ENCODE peak calls at places on chromosomes 2 and 18, in six cellular contexts. W, P, U, K, R and B are unnamed samples.

GRCh38 chr18:8348051-8348450 is 261.2 kb upstream of the RAB12 start:
- DNase-seq in W (no peak), P (no peak), U (no peak), K (no peak), R (no peak), B (no peak)

GRCh38 chr2:230899786-230900185 is 25.3 kb downstream of the GPR55 start:
- DNase-seq in W (no peak), P (no peak), U (peak), K (no peak), R (no peak), B (no peak)

GRCh38 chr18:6683112-6683876 is 46.2 kb upstream of the ARHGAP28 start:
- DNase-seq in W (no peak), P (no peak), U (no peak), K (no peak), R (no peak), B (no peak)

GRCh38 chr2:60589093-60589492 is 35.6 kb upstream of the BCL11A start:
- DNase-seq in W (no peak), P (no peak), U (no peak), K (no peak), R (no peak), B (no peak)

GRCh38 chr2:33051586-33052385 is 105.0 kb downstream of the LTBP1 start:
- DNase-seq in W (no peak), P (no peak), U (peak), K (no peak), R (no peak), B (no peak)

GRCh38 chr18:50819027-50819726 is 639 bp downstream of the MRO start:
- DNase-seq in W (peak), P (no peak), U (peak), K (no peak), R (peak), B (no peak)

GRCh38 chr18:76955529-76956170 is 133.3 kb downstream of the ZNF236 start:
- DNase-seq in W (no peak), P (no peak), U (no peak), K (no peak), R (no peak), B (no peak)

GRCh38 chr2:199442173-199442572 is 15.6 kb downstream of the SATB2 start:
- DNase-seq in W (no peak), P (no peak), U (no peak), K (no peak), R (no peak), B (no peak)

GRCh38 chr2:221075203-221075602 is 496.9 kb downstream of the EPHA4 start:
- DNase-seq in W (no peak), P (no peak), U (peak), K (no peak), R (no peak), B (no peak)

GRCh38 chr18:32303400-32303799 is 113.6 kb downstream of the MEP1B start:
- DNase-seq in W (no peak), P (no peak), U (no peak), K (no peak), R (no peak), B (no peak)

GRCh38 chr18:32891797-32892196 is 119.0 kb upstream of the KLHL14 start:
- DNase-seq in W (no peak), P (no peak), U (no peak), K (no peak), R (no peak), B (no peak)

GRCh38 chr2:127045792-127046501 is 61.0 kb downstream of the BIN1 start:
- DNase-seq in W (peak), P (no peak), U (peak), K (no peak), R (no peak), B (no peak)

GRCh38 chr18:79512461-79513380 is 117.0 kb downstream of the NFATC1 start:
- DNase-seq in W (peak), P (no peak), U (no peak), K (peak), R (peak), B (no peak)

GRCh38 chr2:26516246-26516645 is 38.3 kb upstream of the OTOF start:
- DNase-seq in W (peak), P (no peak), U (no peak), K (no peak), R (no peak), B (no peak)

GRCh38 chr2:29123584-29124349 is 8.6 kb downstream of the CLIP4 start:
- DNase-seq in W (no peak), P (no peak), U (peak), K (peak), R (no peak), B (no peak)

GRCh38 chr2:215431290-215431689 is 4.6 kb downstream of the FN1 start:
- DNase-seq in W (no peak), P (no peak), U (peak), K (no peak), R (no peak), B (no peak)

GRCh38 chr2:9846554-9846953 is 3.3 kb downstream of the TAF1B start:
- DNase-seq in W (no peak), P (no peak), U (peak), K (no peak), R (no peak), B (no peak)

GRCh38 chr2:120959426-120959825 is 223.8 kb downstream of the GLI2 start:
- DNase-seq in W (no peak), P (no peak), U (no peak), K (no peak), R (peak), B (no peak)

GRCh38 chr2:217877866-217878265 is 124.9 kb downstream of the TNS1 start:
- DNase-seq in W (no peak), P (no peak), U (no peak), K (no peak), R (no peak), B (no peak)

GRCh38 chr2:49480520-49480919 is 326.2 kb upstream of the FSHR start:
- DNase-seq in W (no peak), P (no peak), U (no peak), K (no peak), R (no peak), B (no peak)

GRCh38 chr2:237154894-237155851 is 69.5 kb downstream of the COPS8 start:
- DNase-seq in W (peak), P (no peak), U (no peak), K (no peak), R (no peak), B (no peak)

GRCh38 chr2:32161296-32161695 is 4.4 kb upstream of the SLC30A6 start:
- DNase-seq in W (no peak), P (no peak), U (no peak), K (no peak), R (no peak), B (no peak)

GRCh38 chr2:220188031-220188430 is 560.6 kb downstream of the SLC4A3 start:
- DNase-seq in W (no peak), P (no peak), U (peak), K (no peak), R (no peak), B (no peak)

GRCh38 chr2:85560812-85561279 is 447 bp downstream of the GGCX start:
- DNase-seq in W (no peak), P (no peak), U (peak), K (no peak), R (no peak), B (no peak)

GRCh38 chr2:133599211-133599610 is 30.9 kb upstream of the NCKAP5 start:
- DNase-seq in W (no peak), P (no peak), U (no peak), K (no peak), R (no peak), B (no peak)

GRCh38 chr2:132664096-132664495 is 5.9 kb downstream of the LYPD1 start:
- DNase-seq in W (no peak), P (no peak), U (no peak), K (no peak), R (no peak), B (no peak)

GRCh38 chr2:228059735-228060134 is 121.8 kb downstream of the SPHKAP start:
- DNase-seq in W (no peak), P (no peak), U (no peak), K (no peak), R (no peak), B (no peak)

GRCh38 chr2:217790195-217790594 is 212.6 kb downstream of the TNS1 start:
- DNase-seq in W (peak), P (no peak), U (no peak), K (no peak), R (no peak), B (no peak)

GRCh38 chr2:8572712-8573233 is 109.1 kb upstream of the ID2 start:
- DNase-seq in W (no peak), P (no peak), U (no peak), K (no peak), R (peak), B (no peak)
- H3K27ac ChIP-seq in W (no peak), P (no peak), U (no peak), K (no peak), R (no peak), B (no peak)

GRCh38 chr2:149858916-149859634 is 271.5 kb upstream of the MMADHC start:
- DNase-seq in W (no peak), P (no peak), U (peak), K (no peak), R (no peak), B (no peak)
- H3K4me3 ChIP-seq in W (no peak), P (no peak), U (peak), K (no peak), R (no peak), B (no peak)

GRCh38 chr2:105777071-105777482 is 32.4 kb downstream of the NCK2 start:
- DNase-seq in W (no peak), P (no peak), U (no peak), K (no peak), R (no peak), B (no peak)

GRCh38 chr2:105777506-105778343 is 33.0 kb downstream of the NCK2 start:
- DNase-seq in W (no peak), P (no peak), U (no peak), K (no peak), R (no peak), B (no peak)

GRCh38 chr2:105774781-105775337 is 30.1 kb downstream of the NCK2 start:
- DNase-seq in W (no peak), P (no peak), U (no peak), K (no peak), R (no peak), B (no peak)

GRCh38 chr2:105775809-105776559 is 31.3 kb downstream of the NCK2 start:
- DNase-seq in W (peak), P (no peak), U (no peak), K (no peak), R (no peak), B (no peak)

GRCh38 chr2:105776560-105776928 is 31.8 kb downstream of the NCK2 start:
- DNase-seq in W (no peak), P (no peak), U (no peak), K (no peak), R (no peak), B (no peak)
- H3K27ac ChIP-seq in W (peak), P (peak), U (no peak), K (no peak), R (no peak), B (peak)

GRCh38 chr2:144597894-144598593 is 78.1 kb upstream of the ZEB2 start:
- DNase-seq in W (no peak), P (no peak), U (no peak), K (no peak), R (no peak), B (no peak)

GRCh38 chr2:144595279-144595678 is 75.4 kb upstream of the ZEB2 start:
- DNase-seq in W (no peak), P (no peak), U (no peak), K (no peak), R (no peak), B (no peak)

GRCh38 chr2:144598906-144599305 is 79.0 kb upstream of the ZEB2 start:
- DNase-seq in W (no peak), P (no peak), U (no peak), K (no peak), R (no peak), B (no peak)

GRCh38 chr2:144595686-144596073 is 75.8 kb upstream of the ZEB2 start:
- DNase-seq in W (no peak), P (no peak), U (no peak), K (no peak), R (no peak), B (no peak)

DNA sequence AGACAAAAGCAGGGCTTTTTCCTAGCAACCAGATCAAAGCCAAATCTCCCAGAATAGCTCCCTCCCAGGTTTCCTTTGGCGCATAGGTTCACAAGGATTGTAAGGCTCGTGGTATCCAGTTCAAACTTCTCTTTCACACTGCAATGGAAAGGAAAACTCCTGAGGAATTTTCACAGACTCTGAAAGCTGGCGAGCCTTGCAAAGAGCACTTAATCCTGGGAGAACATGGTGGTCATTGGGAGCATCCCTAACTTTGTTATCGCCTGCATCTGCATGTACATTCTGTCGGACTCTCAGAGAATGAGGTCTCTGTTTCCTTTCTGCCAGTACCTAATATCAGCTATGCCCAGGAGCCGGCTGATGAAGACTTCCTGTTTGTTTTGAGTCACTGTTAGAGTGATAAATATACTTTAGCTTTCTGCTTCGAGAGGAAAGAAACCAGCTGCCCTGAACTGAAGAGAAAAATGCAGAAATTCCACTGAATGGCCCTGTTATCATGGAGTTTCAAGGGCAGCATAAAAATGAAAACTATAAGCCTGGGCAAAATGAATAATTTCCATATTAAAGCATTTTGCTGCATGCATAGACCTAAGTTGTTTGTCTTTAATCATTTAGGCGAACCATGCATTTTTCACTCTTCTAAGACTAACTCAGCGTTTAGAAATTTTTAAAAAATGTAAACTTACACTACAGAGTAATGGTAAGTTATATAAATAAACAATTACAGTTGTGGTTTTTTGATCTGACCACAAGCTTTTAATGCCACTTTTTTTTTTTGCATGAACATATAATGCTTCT is 76.4 kb upstream of the ZEB2 start:
- DNase-seq in W (no peak), P (no peak), U (peak), K (no peak), R (no peak), B (no peak)
- H3K4me3 ChIP-seq in W (peak), P (no peak), U (no peak), K (no peak), R (no peak), B (no peak)

DNA sequence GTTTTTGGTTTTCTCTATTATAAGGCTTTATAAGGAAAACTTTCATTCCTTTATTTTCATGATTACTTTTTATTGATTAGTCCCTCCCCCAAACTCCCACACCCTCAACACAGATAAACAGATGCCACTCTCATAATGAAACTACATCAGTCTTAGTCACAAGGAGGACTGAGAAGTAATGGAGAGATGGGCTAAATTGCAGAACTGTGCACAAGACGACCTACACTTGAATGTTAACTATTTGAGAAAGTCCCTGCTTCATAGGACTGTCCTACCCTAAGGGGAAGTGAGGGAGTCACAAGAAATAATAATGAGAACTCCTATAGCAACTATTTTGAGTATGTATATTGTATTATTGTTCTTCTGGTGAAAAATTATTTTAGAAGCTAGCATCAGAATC is 360.8 kb downstream of the RBM43 start:
- DNase-seq in W (no peak), P (no peak), U (no peak), K (no peak), R (no peak), B (no peak)
- H3K27ac ChIP-seq in W (no peak), P (no peak), U (no peak), K (no peak), R (no peak), B (no peak)

GRCh38 chr2:176165598-176166055 is 8.5 kb downstream of the HOXD3 start:
- DNase-seq in W (no peak), P (no peak), U (no peak), K (no peak), R (no peak), B (no peak)
- H3K4me3 ChIP-seq in W (no peak), P (no peak), U (no peak), K (no peak), R (peak), B (no peak)

GRCh38 chr2:12116228-12116750 is 369.9 kb downstream of the LPIN1 start:
- DNase-seq in W (peak), P (no peak), U (no peak), K (no peak), R (no peak), B (no peak)
- H3K27ac ChIP-seq in W (no peak), P (no peak), U (no peak), K (no peak), R (no peak), B (no peak)

GRCh38 chr2:151947524-151948165 is 119.4 kb upstream of the ARL5A start:
- DNase-seq in W (no peak), P (no peak), U (peak), K (no peak), R (no peak), B (no peak)
- H3K4me3 ChIP-seq in W (peak), P (no peak), U (no peak), K (no peak), R (peak), B (peak)